ENCODE peak calls at places on chromosome 12, in eight cellular contexts. O is hippocampal formation; S is WTC11; A is HT1080; C is EL; D is NCI-H226; Z is activated CD4-positive, CD25-positive, alpha-beta regulatory T cell; V is Ammon's horn. H is an unnamed sample.

GRCh38 chr12:110680032-110680431 is 8.9 kb downstream of the HVCN1 start:
- DNase-seq in O (no peak), S (no peak), A (no peak), C (no peak), D (no peak), Z (no peak), V (no peak), H (no peak)

GRCh38 chr12:31651893-31652521 is 7.5 kb upstream of the ETFBKMT start:
- DNase-seq in O (no peak), S (no peak), A (no peak), C (no peak), D (no peak), Z (no peak), V (no peak), H (peak)

GRCh38 chr12:47775100-47775911 is 2.3 kb downstream of the SLC48A1 start:
- DNase-seq in O (peak), S (no peak), A (no peak), C (peak), D (no peak), Z (no peak), V (peak), H (no peak)

GRCh38 chr12:110600254-110600653 is 13.7 kb upstream of the TCTN1 start:
- DNase-seq in O (no peak), S (no peak), A (peak), C (peak), D (no peak), Z (no peak), V (peak), H (peak)

GRCh38 chr12:31899136-31899535 is 60.1 kb upstream of the RESF1 start:
- DNase-seq in O (no peak), S (no peak), A (no peak), C (no peak), D (peak), Z (no peak), V (no peak), H (no peak)

GRCh38 chr12:75526655-75527511 is 15.5 kb upstream of the KRR1 start:
- DNase-seq in O (no peak), S (peak), A (peak), C (peak), D (peak), Z (no peak), V (peak), H (peak)

GRCh38 chr12:34604631-34605509 is 582.6 kb downstream of the ALG10 start:
- DNase-seq in O (no peak), S (no peak), A (no peak), C (no peak), D (no peak), Z (no peak), V (no peak), H (no peak)

GRCh38 chr12:6383572-6384498 is at the start of gene LTBR:
- DNase-seq in O (peak), S (peak), A (peak), C (peak), D (peak), Z (no peak), V (peak), H (peak)

GRCh38 chr12:128806573-128806972 is 17.2 kb downstream of the SLC15A4 start:
- DNase-seq in O (no peak), S (no peak), A (no peak), C (no peak), D (no peak), Z (no peak), V (no peak), H (no peak)